ENCODE peak calls at places on chromosomes 4 and X, in seven cellular contexts. V is GM23338, K is OCI-LY7, H is SK-N-SH, J is hepatocyte, X is HCT116, F is MM.1S. E is an unnamed sample. For H3K9me2, the result is how much of the 10 kb centered on the place peaks cover.

GRCh38 chr4:88008624-88009235 is 1.3 kb downstream of the PKD2 start:
- DNase-seq in X (no peak), H (peak), K (no peak), F (no peak), V (no peak), J (no peak), E (peak)

GRCh38 chr4:87188932-87189331 is 31.5 kb downstream of the KLHL8 start:
- DNase-seq in J (no peak), K (no peak), F (no peak), X (no peak), H (no peak), V (no peak), E (no peak)

GRCh38 chr4:52956691-52957090 is 94.6 kb downstream of the RASL11B start:
- DNase-seq in K (no peak), X (no peak), V (no peak), F (no peak), H (peak), J (no peak), E (peak)

GRCh38 chrX:48794993-48795501 is 6.8 kb upstream of the HDAC6 start:
- DNase-seq in F (no peak), V (no peak), H (no peak), J (peak), X (no peak), K (no peak), E (peak)

GRCh38 chr4:101328063-101328602 is 19.2 kb downstream of the PPP3CA start:
- DNase-seq in F (peak), X (no peak), K (no peak), H (no peak), J (no peak), V (peak), E (no peak)

GRCh38 chr4:73609688-73610087 is 10.5 kb downstream of the RASSF6 start:
- DNase-seq in K (no peak), V (no peak), X (no peak), F (no peak), H (no peak), J (peak), E (no peak)

GRCh38 chrX:119734897-119735339 is 23.5 kb upstream of the SOWAHD start:
- DNase-seq in H (peak), X (no peak), F (no peak), V (no peak), K (no peak), J (no peak), E (peak)

GRCh38 chr4:151671541-151672059 is 89.2 kb downstream of the GATB start:
- DNase-seq in K (no peak), F (no peak), J (no peak), V (no peak), X (no peak), H (peak), E (no peak)

GRCh38 chrX:55135171-55135570 is 46.4 kb downstream of the PAGE2 start:
- DNase-seq in X (peak), V (peak), H (peak), F (peak), K (peak), J (peak), E (peak)

GRCh38 chr4:159401791-159402380 is 299.0 kb downstream of the RAPGEF2 start:
- DNase-seq in K (no peak), X (no peak), V (no peak), F (no peak), J (peak), H (no peak), E (peak)

GRCh38 chrX:47743504-47743903 is 84.5 kb upstream of the UXT start:
- DNase-seq in H (no peak), K (no peak), J (no peak), X (no peak), V (no peak), F (no peak), E (peak)

GRCh38 chr4:32485976-32486375 is 1765.8 kb downstream of the PCDH7 start:
- DNase-seq in K (no peak), J (no peak), V (no peak), H (no peak), F (no peak), X (no peak), E (no peak)

GRCh38 chrX:53616921-53617320 is 69.6 kb downstream of the HUWE1 start:
- DNase-seq in V (no peak), X (no peak), J (no peak), K (no peak), H (no peak), F (no peak), E (no peak)

GRCh38 chr4:183905081-183905592 is at the start of gene STOX2:
- DNase-seq in X (no peak), V (peak), H (peak), J (peak), F (no peak), K (no peak), E (peak)

GRCh38 chr4:11133868-11134267 is 294.8 kb downstream of the HS3ST1 start:
- DNase-seq in F (no peak), X (no peak), H (no peak), K (no peak), V (no peak), J (no peak), E (no peak)

GRCh38 chrX:100850317-100850716 is 23.8 kb downstream of the NOX1 start:
- DNase-seq in X (no peak), H (no peak), J (no peak), V (no peak), F (no peak), K (no peak), E (no peak)
- H3K9me2 ChIP-seq in X (under half), H (under half), J (under half), V (under half), F (under half), K (under half), E (under half)

DNA sequence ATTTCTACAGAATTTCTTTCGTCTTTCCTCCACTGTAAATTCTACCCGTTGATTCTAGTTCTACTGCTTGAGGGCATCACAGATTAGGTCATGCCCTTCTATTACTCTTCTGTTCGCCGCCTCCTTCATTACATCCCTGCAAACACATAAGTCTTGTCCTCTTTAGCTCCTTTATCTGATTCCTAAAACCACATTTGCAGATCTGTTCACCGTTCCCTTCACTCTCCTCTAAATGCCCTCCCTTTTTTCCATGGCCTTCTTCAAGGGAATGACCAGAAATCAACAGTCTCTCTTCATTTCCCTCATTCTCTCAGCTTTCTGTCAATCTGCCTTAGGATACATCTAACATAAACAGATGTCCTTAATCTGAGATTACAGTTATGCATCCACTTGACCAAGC is 43.1 kb downstream of the BTC start:
- DNase-seq in X (no peak), F (no peak), H (no peak), V (no peak), K (no peak), J (no peak), E (no peak)
- H3K4me3 ChIP-seq in X (no peak), F (no peak), H (no peak), V (no peak), K (no peak), J (no peak), E (no peak)

GRCh38 chr4:164461901-164462300 is 292.0 kb upstream of the SMIM31 start:
- DNase-seq in X (no peak), H (no peak), J (peak), K (no peak), V (no peak), F (no peak), E (no peak)
- H3K9me2 ChIP-seq in X (under half), H (under half), J (under half), K (under half), V (under half), F (under half), E (under half)

GRCh38 chr4:123449780-123450179 is 53.2 kb downstream of the SPRY1 start:
- DNase-seq in H (no peak), K (peak), F (peak), X (no peak), V (no peak), J (no peak), E (peak)

GRCh38 chr4:123446791-123447474 is 50.3 kb downstream of the SPRY1 start:
- DNase-seq in K (peak), X (no peak), H (no peak), F (no peak), V (peak), J (no peak), E (no peak)

GRCh38 chr4:123449362-123449761 is 52.8 kb downstream of the SPRY1 start:
- DNase-seq in X (no peak), K (no peak), V (no peak), F (no peak), H (no peak), J (no peak), E (no peak)

GRCh38 chr4:123443401-123444297 is 47.1 kb downstream of the SPRY1 start:
- DNase-seq in J (no peak), H (peak), X (no peak), F (no peak), V (peak), K (peak), E (no peak)

GRCh38 chr4:123444298-123444731 is 47.7 kb downstream of the SPRY1 start:
- DNase-seq in H (no peak), F (no peak), J (peak), V (peak), X (no peak), K (peak), E (no peak)
- H3K4me3 ChIP-seq in H (no peak), F (no peak), J (no peak), V (peak), X (no peak), K (peak), E (no peak)

GRCh38 chr4:20889901-20890300 is 189.6 kb downstream of the PACRGL start:
- DNase-seq in F (no peak), J (no peak), V (no peak), K (no peak), X (no peak), H (no peak), E (no peak)
- H3K9me2 ChIP-seq in F (under half), J (under half), V (under half), K (under half), X (under half), H (under half), E (under half)

GRCh38 chrX:45859407-45859806 is 658.7 kb upstream of the DIPK2B start:
- DNase-seq in F (no peak), K (no peak), J (no peak), H (no peak), V (no peak), X (no peak), E (no peak)

GRCh38 chrX:45860450-45860849 is 659.8 kb upstream of the DIPK2B start:
- DNase-seq in X (no peak), F (no peak), K (no peak), J (no peak), H (no peak), V (peak), E (no peak)

GRCh38 chrX:45868425-45868824 is 667.7 kb upstream of the DIPK2B start:
- DNase-seq in K (no peak), H (no peak), J (no peak), V (no peak), X (no peak), F (no peak), E (no peak)

DNA sequence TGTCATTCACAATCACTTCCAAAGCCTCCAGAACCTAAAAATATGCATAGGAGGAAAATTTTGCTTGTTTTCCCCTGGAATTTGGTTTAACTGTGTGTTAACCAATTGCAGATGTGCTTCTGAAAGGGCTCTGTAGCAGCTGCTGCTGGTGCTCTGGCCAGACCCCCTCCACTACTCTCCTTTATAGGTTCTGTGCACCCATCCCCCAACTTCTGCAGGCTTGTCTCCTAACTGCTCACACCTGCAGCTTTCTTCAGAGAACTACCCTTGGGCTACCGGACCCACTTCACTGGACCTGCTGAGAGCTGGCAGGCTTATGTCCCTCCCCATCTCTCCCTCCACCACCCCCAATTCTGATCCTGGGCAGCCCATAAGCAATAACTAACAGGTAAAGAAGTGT is 662.1 kb upstream of the DIPK2B start:
- DNase-seq in K (no peak), X (no peak), V (peak), J (no peak), H (no peak), F (no peak), E (no peak)
- H3K4me3 ChIP-seq in K (no peak), X (no peak), V (no peak), J (no peak), H (no peak), F (no peak), E (no peak)

GRCh38 chr4:1639299-1639868 is 44.7 kb downstream of the FAM53A start:
- DNase-seq in J (no peak), H (no peak), K (no peak), X (no peak), V (no peak), F (no peak), E (no peak)
- H3K9me2 ChIP-seq in J (under half), H (under half), K (under half), X (under half), V (under half), F (under half), E (under half)

E was measured in GM23248.